ENCODE peak calls at places on chromosome 22, in nine cellular contexts. A, Q, G, H, V, M, I, X and R are unnamed samples.

GRCh38 chr22:49296561-49296960 is 531.1 kb downstream of the BRD1 start:
- DNase-seq in X (no peak), A (no peak), Q (no peak), G (no peak), I (no peak), V (peak), H (no peak), M (no peak), R (no peak)

GRCh38 chr22:42353883-42354727 is 78.1 kb downstream of the NFAM1 start:
- DNase-seq in M (no peak), I (no peak), X (no peak), V (no peak), G (no peak), H (peak), Q (no peak), A (no peak), R (peak)

GRCh38 chr22:29359469-29359868 is 28.9 kb downstream of the AP1B1 start:
- DNase-seq in H (peak), Q (no peak), X (peak), G (no peak), I (no peak), M (no peak), A (peak), V (no peak), R (peak)

GRCh38 chr22:40637181-40638150 is 947 bp upstream of the MRTFA start:
- DNase-seq in H (no peak), A (peak), G (no peak), V (peak), Q (no peak), X (peak), M (peak), I (peak), R (no peak)

GRCh38 chr22:35301370-35301874 is 1.7 kb downstream of the TOM1 start:
- DNase-seq in H (peak), X (no peak), Q (peak), V (no peak), G (peak), A (peak), I (peak), M (no peak), R (peak)

GRCh38 chr22:35192121-35192918 is 65.0 kb upstream of the HMGXB4 start:
- DNase-seq in I (no peak), A (peak), V (no peak), M (no peak), X (no peak), Q (no peak), H (peak), G (no peak), R (no peak)

GRCh38 chr22:41830174-41830573 is 2.7 kb upstream of the SREBF2 start:
- DNase-seq in I (no peak), M (no peak), H (no peak), V (no peak), G (no peak), Q (no peak), A (no peak), X (no peak), R (no peak)

GRCh38 chr22:37052386-37053309 is 1.1 kb downstream of the KCTD17 start:
- DNase-seq in H (no peak), A (no peak), X (peak), Q (no peak), V (no peak), G (no peak), M (no peak), I (no peak), R (no peak)

GRCh38 chr22:50255099-50255498 is 4.0 kb upstream of the HDAC10 start:
- DNase-seq in G (no peak), A (no peak), M (no peak), Q (no peak), H (no peak), X (no peak), V (no peak), I (no peak), R (no peak)

GRCh38 chr22:37267128-37267587 is 15.2 kb upstream of the CYTH4 start:
- DNase-seq in I (no peak), H (no peak), A (no peak), X (peak), M (peak), V (no peak), G (no peak), Q (no peak), R (no peak)

GRCh38 chr22:27773236-27773550 is 28.4 kb downstream of the MN1 start:
- DNase-seq in A (no peak), X (no peak), H (no peak), I (no peak), G (no peak), Q (no peak), M (no peak), V (no peak), R (no peak)
- TF ChIP-seq CTCF in A (no peak), X (no peak), H (no peak), I (no peak), G (no peak), Q (no peak), M (no peak), V (no peak), R (no peak)

GRCh38 chr22:22042599-22043295 is 60.2 kb upstream of the TOP3B start:
- DNase-seq in G (no peak), H (no peak), M (no peak), Q (no peak), V (no peak), I (no peak), X (no peak), A (no peak), R (no peak)
- H3K4me3 ChIP-seq in G (no peak), H (no peak), M (no peak), Q (no peak), V (no peak), I (no peak), X (no peak), A (no peak), R (no peak)

DNA sequence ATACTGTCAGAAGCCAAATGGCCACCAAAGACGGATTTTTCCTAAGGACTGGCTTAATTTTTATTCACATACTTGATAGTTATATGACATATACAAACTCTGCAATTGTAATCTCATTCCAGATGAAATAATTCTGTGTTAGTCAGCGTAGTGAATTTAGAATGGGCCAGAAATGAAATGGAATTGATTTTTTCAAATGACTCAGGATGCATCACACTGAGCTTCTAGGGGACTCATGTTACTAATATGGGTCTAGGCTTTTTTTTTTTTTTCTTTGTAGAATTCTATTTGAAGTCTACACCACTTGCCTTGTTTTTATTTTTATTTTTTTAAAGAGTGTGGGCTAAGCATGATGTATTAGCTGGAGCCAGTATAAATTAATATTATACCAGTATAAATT is 62.7 kb downstream of the SPECC1L start:
- DNase-seq in X (no peak), M (no peak), H (peak), A (peak), G (no peak), Q (peak), V (no peak), I (no peak), R (peak)
- TF ChIP-seq CTCF in X (no peak), M (no peak), H (no peak), A (no peak), G (no peak), Q (no peak), V (no peak), I (no peak), R (no peak)

GRCh38 chr22:46065733-46066454 is 84.4 kb upstream of the PPARA start:
- DNase-seq in X (no peak), I (no peak), Q (no peak), M (no peak), A (no peak), H (peak), V (no peak), G (no peak), R (no peak)
- H3K4me3 ChIP-seq in X (peak), I (peak), Q (no peak), M (no peak), A (no peak), H (peak), V (peak), G (no peak), R (peak)